ENCODE peak calls at places on chromosomes 7 and 10, in seven cellular contexts. S, L, P, E, G, N and X are unnamed samples.
A peak's percentile ranks its signal among the peaks of the same experiment; 100 is the strongest.

GRCh38 chr10:96266118-96266770 is 5.1 kb downstream of the BLNK start:
- DNase-seq in E (peak; percentile 27), G (no peak), L (no peak), N (no peak), P (no peak), S (no peak), X (no peak)

GRCh38 chr7:44310221-44310848 is 15.1 kb downstream of the CAMK2B start:
- DNase-seq in G (no peak), S (no peak), E (no peak), N (no peak), P (no peak), L (no peak), X (no peak)

GRCh38 chr10:71213127-71213616 is 802 bp downstream of the UNC5B start:
- DNase-seq in G (peak; percentile 75), E (peak; percentile 82), N (no peak), S (peak; percentile 20), L (peak; percentile 52), P (no peak), X (no peak)

GRCh38 chr7:15041226-15041625 is 138.7 kb upstream of the DGKB start:
- DNase-seq in N (no peak), G (no peak), P (no peak), E (no peak), L (no peak), S (no peak), X (no peak)

GRCh38 chr7:134174797-134175261 is 47.7 kb downstream of the LRGUK start:
- DNase-seq in L (no peak), P (no peak), N (no peak), E (no peak), G (no peak), S (no peak), X (no peak)

GRCh38 chr10:91210014-91210413 is 10.4 kb upstream of the PCGF5 start:
- DNase-seq in E (no peak), L (no peak), N (no peak), S (no peak), P (no peak), G (no peak), X (no peak)

GRCh38 chr10:110355181-110355831 is 50.6 kb upstream of the SMNDC1 start:
- DNase-seq in P (no peak), N (no peak), G (peak; percentile 33), L (no peak), S (peak; percentile 78), E (no peak), X (no peak)

GRCh38 chr10:117535045-117535751 is 7.3 kb upstream of the EMX2 start:
- DNase-seq in S (no peak), G (no peak), E (no peak), L (peak; percentile 56), P (no peak), N (no peak), X (no peak)

GRCh38 chr10:1670541-1671365 is 66.6 kb downstream of the ADARB2 start:
- DNase-seq in L (no peak), S (no peak), N (no peak), G (no peak), E (no peak), P (no peak), X (no peak)

GRCh38 chr7:44173911-44174693 is 15.1 kb downstream of the GCK start:
- DNase-seq in N (no peak), L (no peak), P (no peak), G (no peak), E (no peak), S (no peak), X (no peak)

GRCh38 chr7:33129806-33130153 is 416 bp downstream of the BBS9 start:
- DNase-seq in N (no peak), P (no peak), G (no peak), S (peak; percentile 3), L (no peak), E (no peak), X (no peak)

GRCh38 chr10:30774281-30774680 is 144.7 kb upstream of the LYZL2 start:
- DNase-seq in E (no peak), L (no peak), P (no peak), N (no peak), G (no peak), S (no peak), X (no peak)

GRCh38 chr10:72784551-72785421 is 92.8 kb downstream of the MCU start:
- DNase-seq in G (peak; percentile 21), N (no peak), L (peak; percentile 69), P (peak; percentile 89), E (peak; percentile 18), S (no peak), X (no peak)

GRCh38 chr7:31307941-31308340 is 32.6 kb downstream of the NEUROD6 start:
- DNase-seq in G (no peak), P (no peak), N (no peak), S (no peak), E (no peak), L (no peak), X (no peak)

GRCh38 chr7:12703881-12704280 is 16.4 kb downstream of the ARL4A start:
- DNase-seq in G (no peak), S (no peak), L (no peak), N (no peak), P (no peak), E (no peak), X (no peak)

GRCh38 chr10:12165992-12166775 is 29.5 kb downstream of the NUDT5 start:
- DNase-seq in E (no peak), N (no peak), P (no peak), S (no peak), G (no peak), L (no peak), X (no peak)

GRCh38 chr10:101896466-101896865 is 52.9 kb upstream of the KCNIP2 start:
- DNase-seq in S (no peak), P (no peak), G (no peak), L (no peak), E (no peak), N (no peak), X (no peak)

GRCh38 chr10:29465384-29465783 is 169.4 kb downstream of the SVIL start:
- DNase-seq in N (no peak), L (no peak), E (no peak), S (no peak), G (no peak), P (no peak), X (no peak)

GRCh38 chr7:3297105-3297819 is 3.8 kb upstream of the SDK1 start:
- DNase-seq in N (no peak), P (no peak), G (no peak), L (no peak), E (no peak), S (no peak), X (no peak)

GRCh38 chr10:78445308-78445707 is 411.6 kb downstream of the RPS24 start:
- DNase-seq in L (no peak), G (no peak), E (no peak), S (no peak), P (no peak), N (no peak), X (no peak)

GRCh38 chr10:97355571-97355975 is 21.0 kb upstream of the FRAT2 start:
- DNase-seq in N (no peak), P (peak; percentile 43), L (no peak), S (no peak), E (no peak), G (peak; percentile 36), X (no peak)

GRCh38 chr10:113993489-113993932 is 50.2 kb upstream of the ADRB1 start:
- DNase-seq in L (no peak), E (no peak), N (no peak), P (peak; percentile 62), G (no peak), S (no peak), X (no peak)
- TF ChIP-seq CTCF in L (no peak), E (no peak), N (no peak), P (no peak), G (no peak), S (no peak), X (no peak)

DNA sequence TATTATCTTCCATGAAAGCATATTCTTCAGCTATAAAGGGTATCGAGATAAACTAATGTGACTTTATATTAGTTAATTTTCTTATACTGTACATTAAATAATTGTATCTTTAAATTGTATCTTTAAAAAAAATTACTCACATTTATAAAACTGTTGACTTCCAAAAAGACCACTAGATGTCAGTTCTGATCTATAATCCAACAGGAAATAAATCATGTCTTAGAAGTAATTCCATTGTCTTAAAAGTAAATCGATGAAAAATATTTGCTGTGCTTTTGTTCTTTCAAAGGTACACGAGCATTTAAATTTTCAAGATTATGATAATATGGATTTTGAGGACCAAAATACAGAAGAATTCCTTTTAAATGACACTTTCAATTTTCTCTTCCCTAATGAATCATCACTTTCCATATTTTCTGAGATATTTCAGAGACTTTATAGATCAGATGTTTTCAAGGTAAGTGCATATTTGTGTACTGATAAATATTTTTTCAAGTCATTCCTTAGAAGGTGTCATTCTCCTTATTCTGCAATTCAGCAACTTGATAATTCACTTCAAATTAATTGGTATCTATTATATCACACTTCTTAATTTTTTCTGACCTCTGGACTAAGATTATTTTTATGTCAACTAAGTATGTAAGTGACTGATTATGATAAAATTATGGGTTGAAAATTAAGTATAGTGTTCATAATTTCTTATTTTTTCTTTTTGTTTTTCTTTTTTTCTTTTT is 138.5 kb downstream of the CPED1 start:
- DNase-seq in N (no peak), P (no peak), S (peak; percentile 53), E (no peak), G (no peak), L (no peak), X (no peak)
- TF ChIP-seq CTCF in N (no peak), P (no peak), S (peak; percentile 86), E (peak; percentile 59), G (no peak), L (no peak), X (peak; percentile 31)

GRCh38 chr7:55249332-55249731 is 115.8 kb upstream of the LANCL2 start:
- DNase-seq in S (no peak), G (no peak), L (no peak), P (no peak), N (no peak), E (no peak), X (no peak)

GRCh38 chr7:55248526-55248925 is 116.6 kb upstream of the LANCL2 start:
- DNase-seq in P (no peak), G (no peak), S (no peak), E (no peak), L (no peak), N (no peak), X (no peak)

GRCh38 chr7:55251313-55251712 is 113.8 kb upstream of the LANCL2 start:
- DNase-seq in G (no peak), E (no peak), S (no peak), N (no peak), P (no peak), L (no peak), X (no peak)

GRCh38 chr7:55251911-55252310 is 113.2 kb upstream of the LANCL2 start:
- DNase-seq in G (no peak), P (no peak), S (no peak), E (no peak), N (no peak), L (no peak), X (no peak)

DNA sequence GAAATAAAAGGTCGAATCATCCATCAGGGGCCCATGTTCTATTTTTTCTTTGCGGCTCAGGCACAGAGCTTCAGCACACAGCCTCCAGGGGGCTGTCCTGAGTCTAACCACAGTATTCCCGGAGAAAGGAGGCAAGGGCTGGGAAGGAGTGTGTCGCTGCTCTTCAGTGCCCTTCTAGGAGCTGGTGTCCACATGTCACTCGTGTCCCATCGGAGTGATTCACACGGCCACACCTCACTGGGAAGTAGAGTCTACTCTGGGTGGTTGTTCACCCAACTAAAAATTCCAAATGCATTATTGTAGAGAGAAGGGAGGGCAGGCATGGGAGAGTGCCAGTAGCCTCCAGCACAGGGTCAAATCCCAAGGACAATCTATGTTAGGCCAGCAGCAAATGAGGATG is 114.8 kb upstream of the LANCL2 start:
- DNase-seq in P (no peak), E (peak; percentile 56), N (no peak), G (peak; percentile 36), S (no peak), L (no peak), X (no peak)
- TF ChIP-seq CTCF in P (peak; percentile 9), E (peak; percentile 57), N (no peak), G (peak; percentile 54), S (peak; percentile 69), L (peak; percentile 43), X (peak; percentile 60)

GRCh38 chr7:142391191-142391992 is 133.5 kb upstream of the PRSS58 start:
- DNase-seq in P (no peak), G (no peak), S (no peak), E (no peak), L (no peak), N (no peak), X (no peak)
- TF ChIP-seq CTCF in P (no peak), G (no peak), S (peak; percentile 64), E (peak; percentile 13), L (no peak), N (no peak), X (peak; percentile 52)